ENCODE peak calls at places on chromosome 3, in seven cellular contexts. N is K562, X is A549, R is SK-N-SH, Z is H1, S is HepG2, A is GM12878. F is an unnamed sample.

GRCh38 chr3:126964261-126964660 is 18.7 kb upstream of the PLXNA1 start:
- DNase-seq in N (no peak), X (no peak), R (no peak), Z (no peak), S (no peak), A (no peak), F (no peak)

GRCh38 chr3:28677581-28677980 is 329.0 kb upstream of the AZI2 start:
- DNase-seq in N (no peak), X (no peak), R (no peak), Z (no peak), S (no peak), A (no peak), F (no peak)

GRCh38 chr3:72177075-72178050 is 392.4 kb upstream of the PROK2 start:
- DNase-seq in N (peak; percentile 54), X (no peak), R (no peak), Z (no peak), S (no peak), A (no peak), F (no peak)

GRCh38 chr3:38031022-38031994 is 1.9 kb upstream of the PLCD1 start:
- DNase-seq in N (no peak), X (peak; percentile 66), R (no peak), Z (no peak), S (no peak), A (no peak), F (peak; percentile 31)

GRCh38 chr3:149299938-149300791 is 33.3 kb downstream of the TM4SF18 start:
- DNase-seq in N (peak; percentile 23), X (peak; percentile 98), R (no peak), Z (no peak), S (peak; percentile 94), A (peak; percentile 16), F (peak; percentile 93)

GRCh38 chr3:79767194-79767952 is 425 bp downstream of the ROBO1 start:
- DNase-seq in N (no peak), X (no peak), R (peak; percentile 55), Z (no peak), S (no peak), A (no peak), F (no peak)

GRCh38 chr3:71226565-71227281 is 356.8 kb downstream of the FOXP1 start:
- DNase-seq in N (peak; percentile 26), X (no peak), R (no peak), Z (no peak), S (no peak), A (peak; percentile 28), F (no peak)

GRCh38 chr3:105538483-105538882 is 171.8 kb downstream of the ALCAM start:
- DNase-seq in N (no peak), X (no peak), R (no peak), Z (no peak), S (no peak), A (no peak), F (no peak)

GRCh38 chr3:126521122-126521891 is 2.6 kb upstream of the CHST13 start:
- DNase-seq in N (no peak), X (no peak), R (no peak), Z (no peak), S (no peak), A (no peak), F (no peak)

GRCh38 chr3:48678566-48679380 is 6.9 kb downstream of the NCKIPSD start:
- DNase-seq in N (no peak), X (no peak), R (no peak), Z (no peak), S (no peak), A (no peak), F (no peak)

GRCh38 chr3:185153170-185153733 is 392 bp upstream of the C3orf70 start:
- DNase-seq in N (no peak), X (no peak), R (peak; percentile 73), Z (no peak), S (no peak), A (no peak), F (no peak)

GRCh38 chr3:95797081-95797480 is 1017.3 kb upstream of the EPHA6 start:
- DNase-seq in N (no peak), X (no peak), R (no peak), Z (no peak), S (no peak), A (no peak), F (no peak)

GRCh38 chr3:139455855-139456254 is 20.5 kb downstream of the RBP2 start:
- DNase-seq in N (peak; percentile 12), X (no peak), R (peak; percentile 26), Z (no peak), S (no peak), A (no peak), F (no peak)

GRCh38 chr3:141401584-141402475 is 33.5 kb downstream of the ZBTB38 start:
- DNase-seq in N (no peak), X (peak; percentile 56), R (peak; percentile 90), Z (no peak), S (no peak), A (no peak), F (no peak)

GRCh38 chr3:11610700-11611099 is 33.0 kb downstream of the VGLL4 start:
- DNase-seq in N (no peak), X (no peak), R (no peak), Z (no peak), S (no peak), A (no peak), F (no peak)

GRCh38 chr3:171691485-171691884 is 118.8 kb downstream of the PLD1 start:
- DNase-seq in N (no peak), X (no peak), R (no peak), Z (no peak), S (no peak), A (no peak), F (no peak)

GRCh38 chr3:171777608-171777995 is 32.7 kb downstream of the PLD1 start:
- DNase-seq in N (no peak), X (no peak), R (no peak), Z (no peak), S (no peak), A (no peak), F (no peak)

GRCh38 chr3:36483709-36484108 is 103.4 kb downstream of the STAC start:
- DNase-seq in N (no peak), X (no peak), R (no peak), Z (no peak), S (no peak), A (no peak), F (no peak)

GRCh38 chr3:124491098-124491497 is 239.2 kb upstream of the UMPS start:
- DNase-seq in N (no peak), X (no peak), R (no peak), Z (no peak), S (no peak), A (no peak), F (no peak)

GRCh38 chr3:14598143-14598569 is 53.4 kb upstream of the CCDC174 start:
- DNase-seq in N (peak; percentile 73), X (peak; percentile 49), R (peak; percentile 85), Z (no peak), S (no peak), A (no peak), F (no peak)

GRCh38 chr3:35829499-35829898 is 190.2 kb downstream of the ARPP21 start:
- DNase-seq in N (no peak), X (peak; percentile 64), R (peak; percentile 7), Z (no peak), S (peak; percentile 1), A (no peak), F (no peak)

GRCh38 chr3:137761099-137761562 is 3.0 kb upstream of the SOX14 start:
- DNase-seq in N (no peak), X (no peak), R (peak; percentile 21), Z (no peak), S (no peak), A (no peak), F (no peak)

GRCh38 chr3:137761563-137762503 is 2.3 kb upstream of the SOX14 start:
- DNase-seq in N (no peak), X (no peak), R (peak; percentile 38), Z (no peak), S (no peak), A (no peak), F (no peak)

GRCh38 chr3:137762674-137763593 is 1.2 kb upstream of the SOX14 start:
- DNase-seq in N (no peak), X (no peak), R (peak; percentile 33), Z (no peak), S (no peak), A (no peak), F (no peak)

GRCh38 chr3:137759505-137759904 is 4.6 kb upstream of the SOX14 start:
- DNase-seq in N (no peak), X (no peak), R (no peak), Z (no peak), S (no peak), A (no peak), F (no peak)

DNA sequence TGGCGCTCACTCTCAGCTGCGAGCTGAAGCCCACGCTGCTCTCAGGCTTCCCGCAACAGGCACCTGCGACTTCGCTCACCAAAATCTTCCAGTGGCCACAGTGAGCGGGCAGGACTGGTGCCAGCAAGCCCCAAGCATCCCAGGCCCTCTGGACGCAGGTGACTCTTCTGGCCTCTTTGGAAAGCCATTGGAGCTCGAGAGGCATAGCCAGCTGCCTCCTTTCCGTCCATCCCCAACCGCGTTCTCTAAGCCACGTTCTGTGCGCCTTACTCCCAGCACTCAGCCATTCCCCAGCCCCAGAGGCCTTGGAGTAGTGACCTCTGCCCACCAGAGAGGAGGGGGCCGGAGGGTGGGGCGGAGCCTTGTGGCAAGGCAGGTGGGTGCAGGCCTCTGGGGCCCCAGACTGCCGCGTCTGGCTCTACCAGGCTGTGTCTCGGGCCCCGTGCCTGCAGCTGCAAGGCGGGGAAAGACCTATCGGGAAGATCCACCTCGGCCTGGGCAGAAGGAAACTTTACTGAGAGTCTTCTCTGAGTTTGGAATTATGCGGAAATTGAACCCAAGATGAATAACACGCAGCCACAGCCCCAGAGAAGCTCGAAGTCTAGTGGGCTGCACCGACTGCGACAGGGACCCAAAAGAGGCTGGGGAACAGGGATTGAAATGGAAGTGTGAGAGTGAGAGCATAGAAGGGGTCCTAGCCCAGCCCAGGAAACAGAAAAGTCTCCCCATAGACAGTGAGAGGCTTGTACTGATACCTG is 3.6 kb upstream of the SOX14 start:
- DNase-seq in N (no peak), X (no peak), R (peak; percentile 7), Z (no peak), S (no peak), A (no peak), F (no peak)
- H3K9me3 ChIP-seq in N (no peaks in the 10 kb centered on the region), X (no peaks in the 10 kb centered on the region), R (no peaks in the 10 kb centered on the region), Z (no peaks in the 10 kb centered on the region), S (no peaks in the 10 kb centered on the region), A (no peaks in the 10 kb centered on the region), F (no peaks in the 10 kb centered on the region)

GRCh38 chr3:197103766-197104165 is 74.1 kb upstream of the MELTF start:
- DNase-seq in N (no peak), X (no peak), R (no peak), Z (no peak), S (no peak), A (no peak), F (no peak)
- TF ChIP-seq MAX in N (no peak), X (no peak), R (no peak), Z (no peak), S (no peak), A (no peak), F (no peak)

GRCh38 chr3:115982121-115982520 is 358.8 kb downstream of the GAP43 start:
- DNase-seq in N (no peak), X (no peak), R (no peak), Z (no peak), S (no peak), A (no peak), F (no peak)
- TF ChIP-seq RAD21 in N (no peak), X (no peak), R (no peak), Z (no peak), S (no peak), A (no peak), F (no peak)

DNA sequence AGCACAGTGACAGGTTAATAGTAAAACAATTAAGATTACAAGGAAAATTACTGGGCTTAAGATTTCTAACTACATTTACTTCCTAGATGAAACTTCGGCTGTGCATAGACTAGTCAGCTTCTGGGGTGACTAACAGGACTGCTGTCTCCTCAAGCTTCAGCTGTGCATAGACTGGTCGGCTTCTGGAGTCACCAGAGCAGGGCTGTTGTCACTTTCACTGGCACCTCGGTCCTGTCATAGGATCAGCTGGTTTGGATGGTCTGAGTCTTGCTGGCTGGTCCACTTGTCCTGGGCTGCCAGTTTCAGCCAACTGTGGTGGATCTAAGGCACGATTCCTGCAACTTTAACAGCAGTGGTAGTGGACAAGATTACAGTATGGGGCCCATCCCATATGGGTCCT is 23.8 kb upstream of the ACAD9 start:
- DNase-seq in N (no peak), X (no peak), R (no peak), Z (no peak), S (no peak), A (no peak), F (no peak)
- H3K9me3 ChIP-seq in N (peaks cover 24% of the 10 kb centered on the region), X (peaks cover 49% of the 10 kb centered on the region), R (peaks cover 6% of the 10 kb centered on the region), Z (peaks cover 61% of the 10 kb centered on the region), S (peaks cover 54% of the 10 kb centered on the region), A (peaks cover 22% of the 10 kb centered on the region), F (peaks cover 30% of the 10 kb centered on the region)

F was measured in HCT116.